ENCODE peak calls at places on chromosome 17, in eight cellular contexts. Z is adrenal gland, R is M059J, T is skeletal muscle cell, H is right lobe of liver, O is fibroblast of pulmonary artery, P is OCI-LY7, J is Daoy. N is an unnamed sample.

GRCh38 chr17:17216776-17217175 is 10.6 kb upstream of the PLD6 start:
- DNase-seq in Z (no peak), R (no peak), T (no peak), H (no peak), O (no peak), P (peak), J (no peak), N (no peak)

GRCh38 chr17:42387663-42388380 is 420 bp downstream of the STAT3 start:
- DNase-seq in Z (peak), R (peak), T (no peak), H (peak), O (no peak), P (peak), J (peak), N (no peak)

GRCh38 chr17:45104907-45105624 is 27.2 kb downstream of the PLCD3 start:
- DNase-seq in Z (no peak), R (no peak), T (no peak), H (no peak), O (no peak), P (no peak), J (no peak), N (no peak)

GRCh38 chr17:14306602-14307001 is 5.7 kb downstream of the HS3ST3B1 start:
- DNase-seq in Z (no peak), R (peak), T (no peak), H (no peak), O (no peak), P (no peak), J (no peak), N (no peak)

GRCh38 chr17:32484628-32485027 is 2.2 kb upstream of the CDK5R1 start:
- DNase-seq in Z (peak), R (no peak), T (no peak), H (no peak), O (no peak), P (no peak), J (no peak), N (no peak)

GRCh38 chr17:77120866-77121265 is 19.9 kb upstream of the SEC14L1 start:
- DNase-seq in Z (peak), R (peak), T (no peak), H (peak), O (no peak), P (no peak), J (no peak), N (no peak)

GRCh38 chr17:6413073-6413472 is 21.8 kb downstream of the AIPL1 start:
- DNase-seq in Z (no peak), R (peak), T (no peak), H (no peak), O (peak), P (peak), J (peak), N (no peak)

GRCh38 chr17:32882734-32883133 is 5.8 kb upstream of the MYO1D start:
- DNase-seq in Z (peak), R (no peak), T (no peak), H (no peak), O (no peak), P (no peak), J (peak), N (no peak)

GRCh38 chr17:57629886-57630285 is 115.2 kb downstream of the CCDC182 start:
- DNase-seq in Z (no peak), R (no peak), T (no peak), H (no peak), O (no peak), P (no peak), J (no peak), N (no peak)

GRCh38 chr17:61321344-61321743 is 78.3 kb upstream of the TBX2 start:
- DNase-seq in Z (no peak), R (no peak), T (no peak), H (no peak), O (no peak), P (no peak), J (no peak), N (no peak)

GRCh38 chr17:30964878-30965277 is 6.0 kb upstream of the RNF135 start:
- DNase-seq in Z (no peak), R (peak), T (no peak), H (no peak), O (peak), P (no peak), J (peak), N (no peak)

GRCh38 chr17:47413872-47414271 is 90.1 kb downstream of the EFCAB13 start:
- DNase-seq in Z (no peak), R (no peak), T (peak), H (no peak), O (no peak), P (no peak), J (no peak), N (no peak)

GRCh38 chr17:21573961-21574610 is 118.2 kb upstream of the KCNJ18 start:
- DNase-seq in Z (peak), R (no peak), T (peak), H (peak), O (peak), P (no peak), J (no peak), N (peak)

N was measured in testis.